ENCODE peak calls at places on chromosomes 6 and 20, in eight cellular contexts. S is RCC 7860; A is brain microvascular endothelial cell; Y is activated CD4-positive, alpha-beta T cell treated with anti-CD3 and anti-CD28 coated beads, Interleukin-2, amount 50 U/mL, for 4 hours; B is NCI-H2107; E is iris pigment epithelial cell; M is activated T-cell treated with anti-CD3 and anti-CD28 coated beads, Interleukin-2, amount 50 U/mL, for 72 hours; R is omental fat pad. U is an unnamed sample.

GRCh38 chr20:34222208-34222607 is 19.0 kb upstream of the ASIP start:
- DNase-seq in S (peak), A (peak), Y (no peak), B (no peak), E (peak), M (peak), R (no peak), U (peak)

GRCh38 chr6:20817806-20818320 is 283.6 kb downstream of the CDKAL1 start:
- DNase-seq in S (no peak), A (no peak), Y (no peak), B (no peak), E (peak), M (no peak), R (no peak), U (no peak)

GRCh38 chr20:36482044-36482473 is 59.3 kb upstream of the MYL9 start:
- DNase-seq in S (no peak), A (no peak), Y (no peak), B (peak), E (no peak), M (no peak), R (no peak), U (no peak)

GRCh38 chr20:34185766-34186620 is 55.2 kb upstream of the ASIP start:
- DNase-seq in S (no peak), A (no peak), Y (no peak), B (no peak), E (no peak), M (no peak), R (no peak), U (no peak)

GRCh38 chr6:98747960-98748359 is 86.4 kb upstream of the POU3F2 start:
- DNase-seq in S (no peak), A (no peak), Y (no peak), B (no peak), E (no peak), M (no peak), R (no peak), U (no peak)

GRCh38 chr6:40295251-40295949 is 291.8 kb downstream of the LRFN2 start:
- DNase-seq in S (peak), A (peak), Y (no peak), B (no peak), E (peak), M (no peak), R (no peak), U (peak)

GRCh38 chr6:148422085-148422484 is 79.4 kb downstream of the SASH1 start:
- DNase-seq in S (peak), A (no peak), Y (no peak), B (no peak), E (no peak), M (no peak), R (no peak), U (peak)

GRCh38 chr20:36644713-36645109 is 1.3 kb downstream of the SLA2 start:
- DNase-seq in S (no peak), A (no peak), Y (peak), B (no peak), E (no peak), M (peak), R (no peak), U (no peak)

GRCh38 chr6:114389111-114389510 is 46.3 kb upstream of the HS3ST5 start:
- DNase-seq in S (no peak), A (no peak), Y (no peak), B (no peak), E (no peak), M (no peak), R (no peak), U (no peak)

GRCh38 chr20:56859751-56860366 is 230.8 kb downstream of the TFAP2C start:
- DNase-seq in S (no peak), A (no peak), Y (no peak), B (no peak), E (no peak), M (no peak), R (no peak), U (no peak)

GRCh38 chr6:26025047-26025893 is 62.0 kb upstream of the HFE start:
- DNase-seq in S (peak), A (peak), Y (no peak), B (no peak), E (peak), M (no peak), R (no peak), U (no peak)

GRCh38 chr20:44336086-44336485 is 757 bp upstream of the R3HDML start:
- DNase-seq in S (no peak), A (no peak), Y (no peak), B (no peak), E (no peak), M (no peak), R (no peak), U (no peak)

GRCh38 chr20:11585752-11586352 is 331.8 kb upstream of the BTBD3 start:
- DNase-seq in S (no peak), A (peak), Y (no peak), B (no peak), E (peak), M (no peak), R (no peak), U (no peak)

GRCh38 chr6:15533379-15534044 is 129.3 kb downstream of the DTNBP1 start:
- DNase-seq in S (no peak), A (no peak), Y (no peak), B (no peak), E (no peak), M (no peak), R (no peak), U (no peak)

GRCh38 chr6:142372348-142372747 is 70.5 kb downstream of the ADGRG6 start:
- DNase-seq in S (peak), A (peak), Y (no peak), B (no peak), E (peak), M (no peak), R (no peak), U (peak)

GRCh38 chr6:38012573-38012972 is 193.0 kb downstream of the ZFAND3 start:
- DNase-seq in S (peak), A (peak), Y (no peak), B (no peak), E (peak), M (no peak), R (no peak), U (no peak)

GRCh38 chr20:25984933-25985332 is 288.3 kb upstream of the ZNF337 start:
- DNase-seq in S (no peak), A (no peak), Y (peak), B (peak), E (no peak), M (peak), R (no peak), U (no peak)